ENCODE peak calls at places on chromosomes 2 and 18, in ten cellular contexts. O is mammary epithelial cell, B is GM23248, Z is OCI-LY7, C is MM.1S, U is PC-9, W is neural progenitor cell, D is astrocyte, X is trophoblast cell, K is mesendoderm. V is an unnamed sample.

GRCh38 chr18:24277516-24277915 is 120.1 kb downstream of the OSBPL1A start:
- DNase-seq in X (peak; percentile 65), U (no peak), K (no peak), C (no peak), O (no peak), D (no peak), W (no peak), B (no peak), Z (no peak), V (no peak)

GRCh38 chr18:46772396-46772795 is 15.5 kb upstream of the ST8SIA5 start:
- DNase-seq in X (no peak), C (no peak), W (no peak), B (no peak), U (no peak), K (peak; percentile 49), D (no peak), Z (peak; percentile 11), O (no peak), V (no peak)

GRCh38 chr2:45435316-45435715 is 175.8 kb downstream of the SRBD1 start:
- DNase-seq in C (no peak), B (peak; percentile 76), W (no peak), D (peak; percentile 84), Z (no peak), K (no peak), X (peak; percentile 94), O (peak; percentile 48), U (no peak), V (no peak)

GRCh38 chr2:98269830-98270229 is 76.4 kb upstream of the CNGA3 start:
- DNase-seq in K (peak; percentile 15), W (no peak), O (no peak), D (no peak), X (no peak), Z (no peak), U (no peak), B (peak; percentile 36), C (no peak), V (no peak)

GRCh38 chr2:95041060-95041823 is 15.7 kb downstream of the MAL start:
- DNase-seq in Z (no peak), B (no peak), C (no peak), X (peak; percentile 81), D (no peak), O (no peak), K (no peak), U (no peak), W (no peak), V (no peak)

GRCh38 chr18:47747260-47747795 is 183.1 kb downstream of the SMAD2 start:
- DNase-seq in B (no peak), U (no peak), X (no peak), O (no peak), C (no peak), K (no peak), D (no peak), Z (no peak), W (no peak), V (no peak)

GRCh38 chr2:71938659-71939587 is 208.7 kb downstream of the CYP26B1 start:
- DNase-seq in X (no peak), B (no peak), D (no peak), K (no peak), Z (no peak), U (no peak), W (no peak), O (no peak), C (no peak), V (no peak)

GRCh38 chr2:143246246-143246645 is 117.0 kb downstream of the ARHGAP15 start:
- DNase-seq in Z (no peak), B (no peak), W (no peak), U (no peak), C (no peak), D (no peak), X (no peak), K (no peak), O (no peak), V (no peak)

GRCh38 chr2:9665903-9666302 is 35.1 kb upstream of the YWHAQ start:
- DNase-seq in B (peak; percentile 97), U (no peak), X (no peak), W (no peak), O (no peak), K (peak; percentile 27), D (peak; percentile 76), Z (no peak), C (no peak), V (no peak)

GRCh38 chr2:236568922-236569592 is 568 bp upstream of the ACKR3 start:
- DNase-seq in C (no peak), K (peak; percentile 89), O (no peak), W (no peak), X (no peak), B (no peak), Z (no peak), D (no peak), U (no peak), V (no peak)

GRCh38 chr2:120609826-120610395 is 125.8 kb upstream of the GLI2 start:
- DNase-seq in W (no peak), B (no peak), O (no peak), Z (no peak), U (no peak), K (no peak), X (no peak), D (no peak), C (no peak), V (no peak)

GRCh38 chr2:61536086-61536722 is 2.0 kb downstream of the XPO1 start:
- DNase-seq in C (peak; percentile 28), B (peak; percentile 48), Z (peak; percentile 31), D (peak; percentile 15), X (no peak), W (no peak), O (no peak), K (no peak), U (peak; percentile 88), V (no peak)

GRCh38 chr2:62641410-62641843 is 64.1 kb upstream of the EHBP1 start:
- DNase-seq in W (no peak), X (no peak), B (no peak), U (no peak), C (no peak), K (no peak), O (no peak), Z (no peak), D (no peak), V (no peak)

GRCh38 chr18:59662008-59662701 is 35.1 kb downstream of the CCBE1 start:
- DNase-seq in K (no peak), B (peak; percentile 47), U (peak; percentile 95), X (peak; percentile 39), O (peak; percentile 96), Z (no peak), D (peak; percentile 58), W (no peak), C (no peak), V (no peak)

GRCh38 chr18:42174909-42175308 is 219.9 kb downstream of the PIK3C3 start:
- DNase-seq in D (peak; percentile 19), B (peak; percentile 14), U (peak; percentile 38), K (peak; percentile 51), X (peak; percentile 48), Z (no peak), W (peak; percentile 51), O (peak; percentile 61), C (no peak), V (peak; percentile 19)

GRCh38 chr2:220586980-220587549 is 959.6 kb downstream of the SLC4A3 start:
- DNase-seq in X (peak; percentile 53), K (no peak), C (no peak), B (no peak), O (no peak), Z (no peak), W (no peak), U (no peak), D (no peak), V (no peak)

GRCh38 chr18:22858121-22858520 is 75.0 kb upstream of the RBBP8 start:
- DNase-seq in K (no peak), C (no peak), W (no peak), D (no peak), O (no peak), B (no peak), X (no peak), Z (no peak), U (no peak), V (no peak)
- H3K79me2 ChIP-seq in K (no peaks in the 10 kb centered on the region), C (no peaks in the 10 kb centered on the region), W (no peaks in the 10 kb centered on the region), D (no peaks in the 10 kb centered on the region), O (no peaks in the 10 kb centered on the region), B (no peaks in the 10 kb centered on the region), X (no peaks in the 10 kb centered on the region), Z (no peaks in the 10 kb centered on the region), U (no peaks in the 10 kb centered on the region), V (no peaks in the 10 kb centered on the region)

DNA sequence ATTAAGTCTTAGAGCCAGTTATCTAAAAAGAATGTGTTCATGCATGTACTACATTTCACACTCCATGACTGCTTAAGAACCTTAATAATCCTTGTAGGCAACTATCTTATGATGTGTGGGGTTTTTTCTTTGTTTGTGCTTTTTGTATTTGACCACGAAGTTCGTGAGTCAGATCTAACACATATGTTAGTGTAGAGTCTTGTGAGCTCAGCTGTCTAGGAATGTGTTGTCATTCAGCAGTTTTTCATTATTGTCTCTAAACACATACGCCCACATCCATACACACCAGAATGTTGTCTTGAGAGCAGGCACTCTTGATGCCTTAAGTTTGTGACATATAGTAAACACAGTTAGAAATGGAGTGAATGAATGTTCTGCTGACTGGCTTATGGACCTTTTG is 38.4 kb downstream of the CAB39 start:
- DNase-seq in X (peak; percentile 61), K (no peak), C (no peak), O (peak; percentile 85), D (peak; percentile 76), B (peak; percentile 90), Z (no peak), U (no peak), W (no peak), V (no peak)
- H3K79me2 ChIP-seq in X (no peaks in the 10 kb centered on the region), K (peaks cover 14% of the 10 kb centered on the region), C (peaks cover 87% of the 10 kb centered on the region), O (peaks cover 98% of the 10 kb centered on the region), D (peaks cover 98% of the 10 kb centered on the region), B (peaks cover 100% of the 10 kb centered on the region), Z (peaks cover 39% of the 10 kb centered on the region), U (peaks cover 95% of the 10 kb centered on the region), W (peaks cover 70% of the 10 kb centered on the region), V (peaks cover 98% of the 10 kb centered on the region)

GRCh38 chr2:3490191-3491158 is 28.9 kb downstream of the ADI1 start:
- DNase-seq in C (no peak), B (no peak), K (no peak), Z (no peak), W (no peak), O (no peak), X (no peak), D (no peak), U (no peak), V (no peak)
- H3K79me2 ChIP-seq in C (no peaks in the 10 kb centered on the region), B (no peaks in the 10 kb centered on the region), K (no peaks in the 10 kb centered on the region), Z (no peaks in the 10 kb centered on the region), W (no peaks in the 10 kb centered on the region), O (no peaks in the 10 kb centered on the region), X (no peaks in the 10 kb centered on the region), D (no peaks in the 10 kb centered on the region), U (no peaks in the 10 kb centered on the region), V (no peaks in the 10 kb centered on the region)

DNA sequence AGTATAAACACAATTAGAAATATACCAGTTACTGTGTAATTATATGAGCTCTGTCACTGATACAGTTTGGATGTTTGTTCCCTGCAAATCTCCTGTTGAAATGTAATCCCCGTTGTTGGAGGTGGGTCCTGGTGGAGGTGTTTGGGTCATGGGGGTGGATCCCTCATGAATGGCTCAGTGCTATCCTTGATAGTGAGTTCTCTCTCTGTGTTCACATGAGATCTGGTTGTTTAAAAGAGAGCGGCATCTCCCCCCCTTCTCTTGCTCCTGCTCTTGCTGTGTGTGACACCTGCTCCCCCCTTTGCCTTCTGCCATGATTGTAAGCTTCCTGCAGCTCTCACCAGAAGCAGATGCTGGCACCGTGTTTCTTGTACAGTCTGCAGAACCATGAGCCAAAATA is 24.1 kb downstream of the MTX2 start:
- DNase-seq in U (no peak), B (no peak), D (no peak), W (no peak), C (no peak), Z (no peak), K (peak; percentile 25), X (no peak), O (no peak), V (no peak)
- H3K79me2 ChIP-seq in U (peaks cover 73% of the 10 kb centered on the region), B (peaks cover 88% of the 10 kb centered on the region), D (peaks cover 50% of the 10 kb centered on the region), W (peaks cover 63% of the 10 kb centered on the region), C (peaks cover 35% of the 10 kb centered on the region), Z (peaks cover 33% of the 10 kb centered on the region), K (no peaks in the 10 kb centered on the region), X (no peaks in the 10 kb centered on the region), O (peaks cover 49% of the 10 kb centered on the region), V (peaks cover 81% of the 10 kb centered on the region)

GRCh38 chr2:144288428-144288827 is 231.5 kb downstream of the ZEB2 start:
- DNase-seq in Z (no peak), O (no peak), U (no peak), C (no peak), K (peak; percentile 22), D (peak; percentile 17), B (no peak), X (no peak), W (no peak), V (peak; percentile 13)
- H3K79me2 ChIP-seq in Z (peaks cover 13% of the 10 kb centered on the region), O (no peaks in the 10 kb centered on the region), U (no peaks in the 10 kb centered on the region), C (no peaks in the 10 kb centered on the region), K (no peaks in the 10 kb centered on the region), D (no peaks in the 10 kb centered on the region), B (no peaks in the 10 kb centered on the region), X (no peaks in the 10 kb centered on the region), W (peaks cover 15% of the 10 kb centered on the region), V (no peaks in the 10 kb centered on the region)